ENCODE peak calls at places on chromosome 2, in ten cellular contexts. Q is neural progenitor cell; J is breast epithelium; F is K562; H is uterus; S is GM12878; U is heart left ventricle; K is naive thymus-derived CD4-positive, alpha-beta T cell; M is A549; A is right cardiac atrium. N is an unnamed sample.

GRCh38 chr2:169828141-169828811 is 1.0 kb downstream of the UBR3 start:
- DNase-seq in Q (peak; percentile 60), J (no peak), F (peak; percentile 70), H (no peak), S (peak; percentile 12), U (peak; percentile 55), K (peak; percentile 29), M (peak; percentile 32), A (no peak), N (no peak)

GRCh38 chr2:235575904-235576303 is 82.1 kb downstream of the AGAP1 start:
- DNase-seq in Q (no peak), J (no peak), F (no peak), H (no peak), S (no peak), U (no peak), K (no peak), M (no peak), A (no peak), N (no peak)

GRCh38 chr2:233076749-233077148 is 16.6 kb downstream of the INPP5D start:
- DNase-seq in Q (no peak), J (no peak), F (no peak), H (no peak), S (no peak), U (no peak), K (no peak), M (no peak), A (no peak), N (no peak)

GRCh38 chr2:64838817-64839216 is 150.4 kb upstream of the SLC1A4 start:
- DNase-seq in Q (no peak), J (no peak), F (no peak), H (no peak), S (no peak), U (no peak), K (no peak), M (peak; percentile 81), A (no peak), N (no peak)

GRCh38 chr2:26191316-26192159 is 18.6 kb downstream of the GAREM2 start:
- DNase-seq in Q (no peak), J (no peak), F (no peak), H (no peak), S (no peak), U (no peak), K (no peak), M (no peak), A (peak; percentile 31), N (no peak)

GRCh38 chr2:10501521-10501961 is 53.4 kb upstream of the ODC1 start:
- DNase-seq in Q (no peak), J (peak; percentile 38), F (no peak), H (no peak), S (no peak), U (no peak), K (no peak), M (no peak), A (no peak), N (peak; percentile 28)

GRCh38 chr2:218000137-218000536 is 2.7 kb downstream of the TNS1 start:
- DNase-seq in Q (no peak), J (no peak), F (no peak), H (peak; percentile 67), S (no peak), U (no peak), K (no peak), M (no peak), A (peak; percentile 3), N (no peak)

GRCh38 chr2:151051584-151052220 is 210.0 kb downstream of the RBM43 start:
- DNase-seq in Q (peak; percentile 36), J (no peak), F (peak; percentile 50), H (no peak), S (no peak), U (peak; percentile 10), K (peak; percentile 1), M (peak; percentile 49), A (no peak), N (no peak)

GRCh38 chr2:56008661-56009411 is 85.3 kb upstream of the EFEMP1 start:
- DNase-seq in Q (peak; percentile 94), J (no peak), F (no peak), H (peak; percentile 66), S (no peak), U (peak; percentile 56), K (no peak), M (peak; percentile 48), A (peak; percentile 65), N (peak; percentile 67)

GRCh38 chr2:6993230-6993640 is 76.0 kb downstream of the RNF144A start:
- DNase-seq in Q (no peak), J (no peak), F (no peak), H (peak; percentile 43), S (no peak), U (peak; percentile 61), K (no peak), M (no peak), A (peak; percentile 82), N (no peak)

GRCh38 chr2:25649790-25650189 is 23.6 kb downstream of the DTNB start:
- DNase-seq in Q (no peak), J (no peak), F (no peak), H (no peak), S (no peak), U (no peak), K (no peak), M (no peak), A (no peak), N (no peak)

GRCh38 chr2:174333502-174334277 is 1.1 kb upstream of the SP9 start:
- DNase-seq in Q (peak; percentile 54), J (no peak), F (no peak), H (no peak), S (no peak), U (no peak), K (no peak), M (peak; percentile 28), A (no peak), N (no peak)

DNA sequence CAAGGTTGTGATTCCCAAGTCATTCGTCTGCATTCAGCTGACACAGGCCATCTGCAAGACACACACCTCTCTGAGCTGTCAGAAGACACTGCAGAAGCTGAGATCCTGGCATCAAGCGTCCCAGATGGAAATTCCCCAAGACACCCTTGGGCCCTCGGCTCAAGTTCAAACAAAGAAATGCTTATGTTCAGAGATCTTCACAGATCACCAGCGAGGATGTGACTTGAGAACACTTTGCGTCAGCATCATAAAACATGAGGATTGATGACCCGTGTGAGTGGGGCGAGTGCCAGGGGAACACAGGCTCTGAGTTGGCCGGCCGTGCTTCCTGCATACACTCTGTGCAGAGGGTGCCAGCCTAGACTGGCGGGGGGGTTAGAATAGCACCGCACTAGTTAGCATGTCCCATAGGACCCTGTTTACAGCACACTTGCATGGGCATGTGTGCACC is 36.8 kb downstream of the KCNIP3 start:
- DNase-seq in Q (no peak), J (peak; percentile 95), F (no peak), H (peak; percentile 73), S (no peak), U (no peak), K (no peak), M (no peak), A (peak; percentile 22), N (no peak)
- H3K9me3 ChIP-seq in Q (no peaks in the 10 kb centered on the region), J (no peaks in the 10 kb centered on the region), F (no peaks in the 10 kb centered on the region), H (no peaks in the 10 kb centered on the region), S (no peaks in the 10 kb centered on the region), U (no peaks in the 10 kb centered on the region), K (no peaks in the 10 kb centered on the region), M (peaks cover 3% of the 10 kb centered on the region), A (no peaks in the 10 kb centered on the region), N (no peaks in the 10 kb centered on the region)

GRCh38 chr2:96856776-96857673 is 791 bp downstream of the ANKRD39 start:
- DNase-seq in Q (peak; percentile 44), J (no peak), F (peak; percentile 36), H (no peak), S (no peak), U (peak; percentile 23), K (no peak), M (peak; percentile 43), A (no peak), N (no peak)

GRCh38 chr2:96859681-96860064 is 1.9 kb upstream of the ANKRD39 start:
- DNase-seq in Q (no peak), J (no peak), F (no peak), H (no peak), S (no peak), U (no peak), K (no peak), M (no peak), A (no peak), N (no peak)

GRCh38 chr2:96859338-96859649 is 1.5 kb upstream of the ANKRD39 start:
- DNase-seq in Q (no peak), J (no peak), F (peak; percentile 32), H (peak; percentile 71), S (no peak), U (peak; percentile 76), K (no peak), M (no peak), A (peak; percentile 93), N (no peak)

GRCh38 chr2:96861074-96861473 is 3.3 kb upstream of the ANKRD39 start:
- DNase-seq in Q (no peak), J (no peak), F (no peak), H (no peak), S (no peak), U (no peak), K (no peak), M (no peak), A (peak; percentile 65), N (no peak)

GRCh38 chr2:96860065-96861029 is 2.5 kb upstream of the ANKRD39 start:
- DNase-seq in Q (no peak), J (no peak), F (no peak), H (no peak), S (no peak), U (no peak), K (no peak), M (no peak), A (peak; percentile 77), N (no peak)
- H3K27ac ChIP-seq in Q (no peak overlapping the region), J (peak overlapping the region; percentile 17), F (no peak overlapping the region), H (peak overlapping the region; percentile 89), S (no peak overlapping the region), U (peak overlapping the region; percentile 80), K (no peak overlapping the region), M (no peak overlapping the region), A (no peak overlapping the region), N (peak overlapping the region; percentile 39)

DNA sequence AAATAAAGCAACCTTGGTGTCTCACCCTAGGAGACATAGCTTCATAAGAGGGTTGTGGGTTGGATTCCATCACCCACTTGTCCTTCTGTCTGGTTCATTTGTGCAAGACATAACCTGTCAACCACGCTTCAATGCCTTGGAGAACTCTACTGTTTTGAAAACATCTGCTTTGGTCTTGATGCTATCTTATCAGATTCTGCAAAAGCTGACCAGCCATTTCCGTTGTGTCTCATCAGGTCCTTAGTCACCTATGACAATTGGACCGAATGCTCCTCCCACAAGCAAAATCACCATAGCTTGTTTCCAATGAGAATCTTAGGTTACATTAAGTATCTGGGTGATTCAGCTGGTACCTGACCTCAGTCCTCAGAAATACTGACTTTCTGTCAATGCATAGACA is 35.4 kb downstream of the STAT4 start:
- DNase-seq in Q (no peak), J (no peak), F (no peak), H (no peak), S (peak; percentile 38), U (no peak), K (no peak), M (no peak), A (no peak), N (no peak)
- H3K4me3 ChIP-seq in Q (no peak overlapping the region), J (no peak overlapping the region), F (no peak overlapping the region), H (no peak overlapping the region), S (no peak overlapping the region), U (no peak overlapping the region), K (no peak overlapping the region), M (no peak overlapping the region), A (no peak overlapping the region), N (no peak overlapping the region)

DNA sequence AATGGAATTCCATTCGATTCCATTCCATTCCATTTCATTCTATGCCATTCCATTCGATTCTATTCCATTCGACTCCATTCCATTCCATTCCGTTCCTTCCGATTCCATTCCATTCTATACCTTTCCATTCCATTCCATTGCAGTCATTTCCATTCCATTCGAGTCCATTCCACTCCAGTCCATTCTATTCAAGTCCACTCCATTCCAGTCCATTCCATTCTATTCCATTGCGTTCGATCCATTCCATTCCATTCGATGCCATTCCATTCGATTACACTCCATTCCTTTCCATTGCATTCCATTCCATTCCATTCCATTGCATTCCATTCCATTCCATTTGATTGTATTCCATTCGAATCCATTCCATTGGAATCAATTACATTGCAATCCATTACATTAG is 1119.8 kb downstream of the RPIA start:
- DNase-seq in Q (no peak), J (no peak), F (no peak), H (no peak), S (no peak), U (no peak), K (no peak), M (no peak), A (no peak), N (no peak)
- H3K9me3 ChIP-seq in Q (peaks cover 74% of the 10 kb centered on the region), J (peaks cover 70% of the 10 kb centered on the region), F (peaks cover 8% of the 10 kb centered on the region), H (peaks cover 20% of the 10 kb centered on the region), S (peaks cover 4% of the 10 kb centered on the region), U (peaks cover 82% of the 10 kb centered on the region), K (peaks cover 68% of the 10 kb centered on the region), M (peaks cover 42% of the 10 kb centered on the region), A (no peaks in the 10 kb centered on the region), N (peaks cover 18% of the 10 kb centered on the region)